ENCODE peak calls at places on chromosomes 2 and 18, in ten cellular contexts. N is CD4-positive, alpha-beta T cell; Y is osteocyte; G is dorsolateral prefrontal cortex; R is OCI-LY7; B is IMR-90; E is brain microvascular endothelial cell; W is endodermal cell; M is colonic mucosa; H is GM10248. C is an unnamed sample.

GRCh38 chr2:111054791-111055627 is 65.7 kb upstream of the BCL2L11 start:
- DNase-seq in E (no peak), Y (no peak), B (no peak), W (no peak), H (peak; percentile 80), M (no peak), N (no peak), G (no peak), R (peak; percentile 40), C (no peak)

GRCh38 chr2:239889641-239890055 is 135.5 kb downstream of the NDUFA10 start:
- DNase-seq in B (no peak), W (peak; percentile 41), Y (peak; percentile 81), N (no peak), G (peak; percentile 47), H (no peak), E (no peak), M (no peak), R (no peak), C (no peak)

GRCh38 chr2:239387811-239388210 is 13.0 kb downstream of the HDAC4 start:
- DNase-seq in N (no peak), E (no peak), Y (no peak), H (no peak), M (no peak), W (no peak), B (no peak), R (no peak), G (no peak), C (no peak)

GRCh38 chr18:37408676-37409305 is 156.8 kb downstream of the CELF4 start:
- DNase-seq in W (no peak), E (no peak), N (no peak), M (no peak), B (no peak), R (no peak), Y (no peak), H (no peak), G (no peak), C (no peak)

GRCh38 chr2:11967946-11968465 is 221.6 kb downstream of the LPIN1 start:
- DNase-seq in W (no peak), N (no peak), G (no peak), R (no peak), E (peak; percentile 88), Y (no peak), H (no peak), M (no peak), B (peak; percentile 22), C (no peak)

GRCh38 chr2:157438907-157439791 is 4.7 kb downstream of the CYTIP start:
- DNase-seq in B (no peak), E (no peak), R (peak; percentile 62), W (no peak), G (no peak), M (peak; percentile 40), N (no peak), Y (no peak), H (no peak), C (no peak)

GRCh38 chr2:50995610-50996009 is 36.3 kb downstream of the NRXN1 start:
- DNase-seq in M (no peak), B (peak; percentile 80), H (no peak), R (no peak), G (no peak), Y (no peak), W (no peak), E (peak; percentile 20), N (no peak), C (no peak)

GRCh38 chr2:586518-587370 is 90.5 kb downstream of the TMEM18 start:
- DNase-seq in Y (peak; percentile 57), G (no peak), B (no peak), E (no peak), M (no peak), N (no peak), R (no peak), W (peak; percentile 24), H (no peak), C (no peak)

GRCh38 chr2:105325389-105325963 is 4.1 kb downstream of the TGFBRAP1 start:
- DNase-seq in B (peak; percentile 55), W (no peak), E (peak; percentile 56), H (no peak), Y (no peak), G (no peak), R (no peak), N (no peak), M (no peak), C (peak; percentile 76)

GRCh38 chr2:46187112-46187618 is 110.0 kb upstream of the EPAS1 start:
- DNase-seq in N (no peak), M (peak; percentile 47), E (no peak), W (peak; percentile 38), Y (peak; percentile 62), B (peak; percentile 71), R (no peak), G (no peak), H (peak; percentile 77), C (peak; percentile 73)

GRCh38 chr2:75076088-75076487 is 117.6 kb downstream of the POLE4 start:
- DNase-seq in B (no peak), H (no peak), Y (no peak), E (no peak), N (no peak), R (no peak), G (no peak), M (no peak), W (no peak), C (no peak)

GRCh38 chr2:134823832-134824231 is 14.6 kb upstream of the ACMSD start:
- DNase-seq in E (no peak), N (no peak), G (no peak), B (no peak), W (no peak), Y (no peak), M (no peak), H (no peak), R (no peak), C (no peak)

GRCh38 chr2:151771599-151772358 is 37.5 kb upstream of the NEB start:
- DNase-seq in E (no peak), W (no peak), R (peak; percentile 91), H (peak; percentile 83), N (no peak), M (no peak), B (peak; percentile 94), G (no peak), Y (no peak), C (peak; percentile 90)

GRCh38 chr2:143015681-143016080 is 113.5 kb upstream of the ARHGAP15 start:
- DNase-seq in M (no peak), H (no peak), W (no peak), E (no peak), R (no peak), B (peak; percentile 27), N (no peak), G (no peak), Y (no peak), C (no peak)

GRCh38 chr2:59068255-59068654 is 827.1 kb upstream of the FANCL start:
- DNase-seq in W (no peak), G (no peak), E (no peak), H (no peak), R (no peak), B (no peak), N (no peak), M (no peak), Y (no peak), C (no peak)

GRCh38 chr2:210162466-210163124 is 8.6 kb downstream of the KANSL1L start:
- DNase-seq in W (no peak), B (no peak), R (no peak), N (no peak), H (no peak), G (no peak), M (no peak), E (no peak), Y (no peak), C (no peak)

GRCh38 chr2:60581461-60582282 is 28.2 kb upstream of the BCL11A start:
- DNase-seq in R (peak; percentile 77), M (peak; percentile 59), W (peak; percentile 90), Y (peak; percentile 90), H (peak; percentile 89), N (peak; percentile 31), E (peak; percentile 29), B (peak; percentile 27), G (peak; percentile 63), C (peak; percentile 27)

GRCh38 chr2:143802242-143802641 is 673.0 kb downstream of the ARHGAP15 start:
- DNase-seq in E (peak; percentile 32), G (no peak), M (no peak), R (no peak), Y (no peak), H (peak; percentile 15), B (peak; percentile 90), N (no peak), W (no peak), C (peak; percentile 36)

GRCh38 chr2:201006704-201007103 is 43.2 kb upstream of the ORC2 start:
- DNase-seq in G (no peak), B (no peak), H (no peak), Y (no peak), W (no peak), E (no peak), R (no peak), M (no peak), N (no peak), C (no peak)

GRCh38 chr2:67237288-67237687 is 159.8 kb upstream of the ETAA1 start:
- DNase-seq in R (no peak), B (no peak), Y (no peak), H (no peak), E (no peak), N (no peak), M (no peak), G (no peak), W (no peak), C (peak; percentile 6)
- TF ChIP-seq CTCF in R (no peak), B (peak; percentile 23), Y (peak; percentile 34), H (no peak), E (peak; percentile 44), N (no peak), M (no peak), G (no peak), W (peak; percentile 47), C (peak; percentile 65)

GRCh38 chr2:165563468-165564225 is 94.1 kb downstream of the CSRNP3 start:
- DNase-seq in M (no peak), R (peak; percentile 34), W (no peak), E (no peak), Y (no peak), B (no peak), H (no peak), N (no peak), G (no peak), C (no peak)
- TF ChIP-seq CTCF in M (no peak), R (peak; percentile 71), W (peak; percentile 75), E (peak; percentile 31), Y (peak; percentile 16), B (no peak), H (peak; percentile 15), N (no peak), G (no peak), C (no peak)

DNA sequence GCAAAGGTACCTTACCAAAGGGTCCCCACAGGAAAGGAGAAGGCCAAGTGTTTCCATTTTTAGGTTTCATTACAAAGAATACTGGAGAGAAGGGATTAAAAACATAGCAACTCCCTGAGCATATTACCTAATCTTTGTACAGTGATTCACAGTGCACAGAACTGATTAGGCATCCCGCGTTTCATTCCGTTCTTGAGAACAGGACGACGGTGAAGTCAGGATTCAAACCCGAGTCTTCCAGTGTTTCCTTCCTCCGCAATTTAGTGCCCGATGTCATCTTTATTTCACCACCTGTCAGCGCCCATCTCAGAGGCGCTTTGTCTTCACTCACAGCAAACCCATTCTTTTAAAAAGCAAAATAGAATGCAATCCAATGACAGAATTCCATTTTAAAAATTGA is 488.5 kb downstream of the EIPR1 start:
- DNase-seq in R (no peak), H (no peak), E (no peak), M (no peak), W (no peak), B (no peak), G (no peak), Y (no peak), N (no peak), C (no peak)
- TF ChIP-seq CTCF in R (no peak), H (no peak), E (no peak), M (no peak), W (no peak), B (no peak), G (no peak), Y (no peak), N (no peak), C (no peak)

GRCh38 chr2:83196225-83196624 is 1262.9 kb downstream of the SUCLG1 start:
- DNase-seq in N (no peak), G (no peak), Y (no peak), W (no peak), R (peak; percentile 14), E (peak; percentile 27), B (peak; percentile 42), H (no peak), M (no peak), C (peak; percentile 71)
- TF ChIP-seq CTCF in N (no peak), G (peak; percentile 63), Y (peak; percentile 77), W (peak; percentile 77), R (peak; percentile 72), E (peak; percentile 50), B (peak; percentile 79), H (peak; percentile 27), M (peak; percentile 41), C (peak; percentile 87)

C was measured in HFFc6.